ENCODE peak calls at places on chromosomes 6 and 20, in ten cellular contexts. F, J, X, E, S, V, O, T, G and K are unnamed samples. For H3K27me3, the result is how much of the 10 kb centered on the place peaks cover.

GRCh38 chr6:85506441-85507093 is 56.7 kb downstream of the NT5E start:
- DNase-seq in V (no peak), S (no peak), T (no peak), F (no peak), G (no peak), X (no peak), O (no peak), E (no peak), J (no peak), K (peak)

GRCh38 chr20:53937929-53938367 is 132.4 kb downstream of the BCAS1 start:
- DNase-seq in T (no peak), J (no peak), O (no peak), F (no peak), V (no peak), G (no peak), E (peak), X (no peak), S (no peak), K (no peak)

GRCh38 chr6:33172307-33173227 is 19.7 kb downstream of the COL11A2 start:
- DNase-seq in E (peak), O (peak), F (peak), T (no peak), X (no peak), V (no peak), S (no peak), G (peak), J (peak), K (no peak)

GRCh38 chr20:3121271-3121911 is 36.9 kb upstream of the AVP start:
- DNase-seq in F (no peak), X (no peak), T (no peak), V (no peak), J (no peak), O (no peak), S (no peak), E (no peak), G (no peak), K (no peak)

GRCh38 chr6:140264451-140264850 is 890.0 kb upstream of the CITED2 start:
- DNase-seq in F (peak), T (no peak), J (no peak), O (peak), V (no peak), E (no peak), X (no peak), S (no peak), G (no peak), K (no peak)

GRCh38 chr6:108685970-108686369 is 125.3 kb downstream of the FOXO3 start:
- DNase-seq in E (no peak), V (no peak), X (no peak), O (no peak), T (no peak), G (no peak), F (no peak), J (no peak), S (no peak), K (no peak)

GRCh38 chr6:6169141-6169540 is 151.3 kb downstream of the F13A1 start:
- DNase-seq in T (no peak), E (no peak), G (no peak), X (no peak), F (no peak), O (no peak), S (no peak), V (no peak), J (no peak), K (no peak)

GRCh38 chr20:51043811-51044210 is 20.9 kb upstream of the KCNG1 start:
- DNase-seq in F (peak), E (no peak), J (no peak), V (no peak), S (no peak), X (no peak), G (no peak), O (peak), T (no peak), K (no peak)

GRCh38 chr6:163428373-163428772 is 13.9 kb downstream of the QKI start:
- DNase-seq in G (no peak), J (no peak), F (no peak), S (no peak), O (no peak), E (no peak), X (no peak), T (no peak), V (no peak), K (no peak)

GRCh38 chr6:12163149-12163548 is 127.0 kb upstream of the EDN1 start:
- DNase-seq in G (no peak), T (no peak), J (no peak), S (no peak), F (no peak), X (no peak), V (no peak), E (no peak), O (no peak), K (no peak)

GRCh38 chr6:153392156-153392555 is 261.1 kb upstream of the RGS17 start:
- DNase-seq in J (no peak), F (no peak), E (no peak), X (no peak), T (no peak), V (no peak), S (no peak), G (no peak), O (no peak), K (no peak)

GRCh38 chr6:11432713-11433450 is 104.7 kb upstream of the TMEM170B start:
- DNase-seq in X (no peak), S (no peak), T (no peak), V (no peak), E (no peak), G (no peak), F (peak), O (peak), J (no peak), K (no peak)

GRCh38 chr6:33454009-33454946 is at the start of gene ZBTB9:
- DNase-seq in F (peak), G (peak), V (peak), S (peak), E (peak), O (peak), X (peak), T (peak), J (peak), K (peak)

GRCh38 chr20:60921021-60921622 is 330.9 kb upstream of the CDH4 start:
- DNase-seq in T (no peak), S (no peak), G (peak), F (peak), J (peak), E (peak), O (peak), V (no peak), X (no peak), K (no peak)

GRCh38 chr6:11094411-11094851 is 797 bp downstream of the SMIM13 start:
- DNase-seq in V (peak), O (peak), E (peak), J (peak), F (peak), X (peak), S (peak), G (peak), T (peak), K (no peak)

GRCh38 chr6:53984163-53984562 is 127.1 kb upstream of the MLIP start:
- DNase-seq in F (peak), G (peak), X (no peak), E (no peak), O (peak), S (no peak), J (no peak), V (no peak), T (no peak), K (no peak)

GRCh38 chr6:19052219-19052618 is 665.1 kb downstream of the RNF144B start:
- DNase-seq in S (no peak), J (no peak), F (peak), G (no peak), O (peak), V (no peak), T (no peak), X (no peak), E (no peak), K (no peak)

GRCh38 chr20:47764154-47764734 is 21.0 kb downstream of the SULF2 start:
- DNase-seq in G (no peak), S (no peak), T (no peak), O (no peak), X (no peak), F (no peak), V (no peak), J (no peak), E (no peak), K (no peak)

GRCh38 chr20:23151008-23151703 is 65.0 kb upstream of the CD93 start:
- DNase-seq in S (no peak), F (no peak), J (no peak), G (no peak), T (peak), E (no peak), X (no peak), O (no peak), V (no peak), K (no peak)

GRCh38 chr6:99590728-99591672 is 15.6 kb upstream of the PRDM13 start:
- DNase-seq in S (no peak), F (no peak), G (no peak), X (no peak), T (no peak), O (no peak), E (no peak), V (peak), J (peak), K (no peak)

GRCh38 chr6:105282801-105283585 is 103.2 kb upstream of the POPDC3 start:
- DNase-seq in V (no peak), T (no peak), F (no peak), E (no peak), S (no peak), G (no peak), X (no peak), J (no peak), O (no peak), K (no peak)

GRCh38 chr6:150830409-150831165 is 34.9 kb upstream of the MTHFD1L start:
- DNase-seq in O (peak), G (no peak), X (no peak), V (no peak), J (no peak), S (no peak), F (peak), T (no peak), E (no peak), K (no peak)

GRCh38 chr6:137827977-137828815 is 38.9 kb upstream of the TNFAIP3 start:
- DNase-seq in E (no peak), J (no peak), F (no peak), T (no peak), S (no peak), V (no peak), G (no peak), X (no peak), O (no peak), K (peak)

GRCh38 chr6:90241229-90241873 is 55.3 kb downstream of the BACH2 start:
- DNase-seq in J (no peak), T (no peak), S (no peak), X (no peak), E (no peak), F (no peak), V (no peak), O (no peak), G (no peak), K (no peak)

GRCh38 chr6:41072836-41073202 is at the start of gene NFYA:
- DNase-seq in V (peak), G (no peak), E (peak), J (no peak), O (no peak), X (no peak), T (peak), F (peak), S (no peak), K (peak)

GRCh38 chr6:43276180-43277082 is 21.6 kb upstream of the SLC22A7 start:
- DNase-seq in V (no peak), J (peak), S (no peak), G (no peak), O (no peak), F (peak), E (no peak), T (no peak), X (no peak), K (no peak)

GRCh38 chr20:47003223-47003622 is 108.6 kb downstream of the EYA2 start:
- DNase-seq in F (no peak), T (no peak), G (no peak), S (no peak), E (no peak), X (no peak), V (no peak), J (no peak), O (no peak), K (no peak)

GRCh38 chr6:162964703-162965140 is 236.9 kb downstream of the PACRG start:
- DNase-seq in T (no peak), G (peak), X (no peak), F (peak), S (no peak), J (peak), E (no peak), O (peak), V (no peak), K (no peak)

GRCh38 chr6:72855471-72855870 is 233.6 kb downstream of the KCNQ5 start:
- DNase-seq in F (peak), X (no peak), V (no peak), G (no peak), S (no peak), O (peak), T (no peak), E (no peak), J (no peak), K (no peak)

GRCh38 chr20:2314759-2315439 is 19.1 kb downstream of the TGM3 start:
- DNase-seq in X (no peak), V (no peak), O (peak), J (no peak), S (no peak), G (no peak), F (peak), E (no peak), T (no peak), K (no peak)

GRCh38 chr6:38283734-38284362 is 355.9 kb downstream of the BTBD9 start:
- DNase-seq in E (no peak), O (no peak), J (no peak), F (no peak), X (no peak), G (no peak), S (no peak), V (no peak), T (no peak), K (no peak)

GRCh38 chr20:39214778-39215177 is 252.6 kb downstream of the DHX35 start:
- DNase-seq in X (no peak), V (no peak), O (no peak), T (no peak), J (no peak), G (no peak), E (no peak), F (no peak), S (no peak), K (no peak)
- TF ChIP-seq CTCF in X (no peak), V (no peak), O (no peak), T (no peak), J (no peak), G (no peak), E (no peak), F (no peak), S (no peak), K (no peak)

GRCh38 chr20:33672426-33673114 is 1.7 kb downstream of the NECAB3 start:
- DNase-seq in J (no peak), F (no peak), V (peak), X (no peak), E (no peak), O (no peak), T (no peak), G (peak), S (peak), K (no peak)
- H3K4me3 ChIP-seq in J (peak), F (peak), V (peak), X (no peak), E (peak), O (no peak), T (peak), G (no peak), S (peak), K (no peak)

DNA sequence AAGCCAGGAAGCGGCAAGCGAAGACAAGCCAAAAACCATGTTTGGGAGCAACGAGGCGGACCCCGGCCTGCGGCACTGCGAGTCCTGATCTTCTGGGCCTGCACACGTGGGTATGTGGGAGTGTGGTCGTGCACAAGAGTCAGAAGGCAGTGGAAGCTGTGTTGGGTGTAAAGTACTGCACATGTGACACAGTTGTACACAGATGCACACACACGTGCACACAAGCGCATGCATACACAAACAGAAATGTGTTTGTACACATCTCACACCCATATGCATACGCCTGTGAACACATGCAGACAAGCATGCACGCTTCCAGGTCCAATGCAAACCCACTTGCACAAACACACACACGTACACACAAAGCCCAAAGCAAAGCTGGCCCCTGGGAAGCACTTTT is 52.6 kb upstream of the SLCO4A1 start:
- DNase-seq in J (no peak), V (peak), E (no peak), G (no peak), S (no peak), T (no peak), X (no peak), F (no peak), O (no peak), K (no peak)
- H3K27me3 ChIP-seq in J (under half), V (half or more), E (under half), G (under half), S (under half), T (under half), X (under half), F (under half), O (under half), K (under half)

GRCh38 chr6:93341900-93342613 is 77.3 kb downstream of the EPHA7 start:
- DNase-seq in X (no peak), G (no peak), F (no peak), S (no peak), J (no peak), T (no peak), E (no peak), O (no peak), V (no peak), K (no peak)
- TF ChIP-seq CTCF in X (no peak), G (no peak), F (no peak), S (no peak), J (no peak), T (no peak), E (no peak), O (no peak), V (no peak), K (no peak)

GRCh38 chr6:30463242-30463641 is 26.1 kb upstream of the HLA-E start:
- DNase-seq in S (no peak), E (no peak), J (no peak), X (no peak), F (no peak), G (no peak), T (no peak), O (no peak), V (no peak), K (no peak)

GRCh38 chr6:30462482-30462881 is 26.8 kb upstream of the HLA-E start:
- DNase-seq in F (no peak), X (no peak), G (no peak), S (no peak), O (no peak), J (no peak), V (no peak), E (no peak), T (no peak), K (no peak)

GRCh38 chr6:30461055-30461454 is 28.3 kb upstream of the HLA-E start:
- DNase-seq in S (no peak), O (no peak), F (no peak), X (no peak), E (no peak), J (no peak), V (no peak), G (no peak), T (no peak), K (no peak)

GRCh38 chr6:30463651-30464618 is 25.4 kb upstream of the HLA-E start:
- DNase-seq in O (peak), S (no peak), J (no peak), F (peak), X (no peak), T (peak), E (peak), V (peak), G (no peak), K (peak)

GRCh38 chr6:30465582-30466306 is 23.6 kb upstream of the HLA-E start:
- DNase-seq in O (no peak), F (no peak), S (no peak), X (no peak), T (no peak), E (no peak), V (no peak), J (no peak), G (no peak), K (no peak)
- H3K4me3 ChIP-seq in O (peak), F (peak), S (peak), X (no peak), T (peak), E (peak), V (no peak), J (no peak), G (no peak), K (no peak)

DNA sequence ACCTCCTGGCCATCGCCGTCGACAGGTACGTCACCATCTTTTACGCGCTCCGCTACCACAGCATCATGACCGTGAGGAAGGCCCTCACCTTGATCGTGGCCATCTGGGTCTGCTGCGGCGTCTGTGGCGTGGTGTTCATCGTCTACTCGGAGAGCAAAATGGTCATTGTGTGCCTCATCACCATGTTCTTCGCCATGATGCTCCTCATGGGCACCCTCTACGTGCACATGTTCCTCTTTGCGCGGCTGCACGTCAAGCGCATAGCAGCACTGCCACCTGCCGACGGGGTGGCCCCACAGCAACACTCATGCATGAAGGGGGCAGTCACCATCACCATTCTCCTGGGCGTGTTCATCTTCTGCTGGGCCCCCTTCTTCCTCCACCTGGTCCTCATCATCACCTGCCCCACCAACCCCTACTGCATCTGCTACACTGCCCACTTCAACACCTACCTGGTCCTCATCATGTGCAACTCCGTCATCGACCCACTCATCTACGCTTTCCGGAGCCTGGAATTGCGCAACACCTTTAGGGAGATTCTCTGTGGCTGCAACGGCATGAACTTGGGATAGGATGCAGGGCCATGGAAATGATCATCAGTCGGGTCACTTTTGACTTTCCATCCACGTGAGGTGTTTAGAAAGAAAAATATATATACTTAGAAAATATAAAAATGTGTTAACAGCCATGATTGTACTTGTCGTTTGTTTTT is 868 bp downstream of the MC3R start:
- DNase-seq in O (no peak), T (no peak), J (peak), G (peak), F (no peak), E (no peak), X (no peak), S (no peak), V (peak), K (peak)
- H3K27me3 ChIP-seq in O (under half), T (under half), J (under half), G (under half), F (under half), E (under half), X (under half), S (under half), V (half or more), K (under half)

GRCh38 chr6:64330694-64331309 is 695.2 kb downstream of the PHF3 start:
- DNase-seq in T (peak), S (peak), V (peak), G (peak), J (peak), O (peak), F (peak), X (peak), E (peak), K (no peak)
- TF ChIP-seq CTCF in T (no peak), S (peak), V (peak), G (peak), J (peak), O (peak), F (peak), X (peak), E (peak), K (peak)

DNA sequence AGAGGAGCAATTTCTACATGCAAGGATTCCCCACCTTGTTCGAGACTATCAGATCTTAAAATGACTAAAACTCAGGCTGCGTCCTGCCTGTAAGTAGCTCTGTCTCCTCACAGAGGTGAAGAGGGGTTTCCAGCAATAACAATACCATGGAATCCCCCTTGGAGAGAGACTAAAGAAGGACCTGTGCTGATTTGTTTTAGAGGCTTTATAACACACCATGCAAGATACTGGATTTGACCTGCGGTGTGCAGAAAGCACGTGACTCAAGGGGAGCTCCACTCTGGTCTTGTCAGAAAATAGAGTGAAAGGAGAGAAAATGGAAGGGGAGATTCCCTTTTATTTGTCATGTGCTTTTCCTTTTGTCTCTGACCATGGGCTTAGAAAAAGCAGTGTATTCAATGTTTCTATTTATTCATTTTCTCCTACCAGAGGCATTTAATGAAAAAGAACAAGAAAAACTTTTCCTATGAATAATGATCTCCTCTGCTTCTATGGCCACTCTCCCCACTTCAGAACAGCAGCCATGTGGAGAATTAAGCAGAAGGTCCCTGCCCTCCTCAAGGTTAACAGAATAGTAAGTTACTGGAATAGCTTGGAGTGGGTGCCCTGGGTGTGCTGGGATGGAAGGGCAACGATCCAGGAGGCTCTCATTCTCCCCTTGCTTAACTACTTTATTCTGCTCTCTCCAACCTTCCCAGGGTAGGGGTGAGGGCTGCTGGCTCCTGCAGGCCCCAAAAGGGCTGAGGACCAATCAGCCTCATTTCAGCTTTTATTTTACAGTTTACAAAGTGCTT is 19.2 kb upstream of the MRPS10 start:
- DNase-seq in S (no peak), G (no peak), X (peak), T (no peak), O (no peak), J (no peak), F (no peak), V (no peak), E (no peak), K (peak)
- H3K4me3 ChIP-seq in S (no peak), G (no peak), X (no peak), T (no peak), O (no peak), J (no peak), F (no peak), V (no peak), E (no peak), K (no peak)